ENCODE peak calls at places on chromosome 15, in six cellular contexts. S is mesendoderm, G is pancreas, T is PC-3, V is suprapubic skin, K is tibial nerve. Q is an unnamed sample.

GRCh38 chr15:52523192-52523591 is 5.5 kb downstream of the MYO5A start:
- DNase-seq in S (no peak), G (no peak), T (peak; percentile 58), V (no peak), K (no peak), Q (no peak)

GRCh38 chr15:76439542-76439941 is 103.0 kb downstream of the ISL2 start:
- DNase-seq in S (peak; percentile 67), G (no peak), T (no peak), V (no peak), K (no peak), Q (peak; percentile 44)

GRCh38 chr15:42591238-42591936 is 16.0 kb downstream of the STARD9 start:
- DNase-seq in S (peak; percentile 56), G (no peak), T (peak; percentile 68), V (no peak), K (no peak), Q (peak; percentile 40)

GRCh38 chr15:75712668-75713337 is at the start of gene CSPG4:
- DNase-seq in S (peak; percentile 58), G (no peak), T (peak; percentile 47), V (peak; percentile 73), K (no peak), Q (peak; percentile 95)

GRCh38 chr15:93111451-93111850 is 22.4 kb upstream of the RGMA start:
- DNase-seq in S (no peak), G (no peak), T (peak; percentile 43), V (no peak), K (no peak), Q (no peak)

GRCh38 chr15:33675246-33675645 is 293.1 kb upstream of the CHRM5 start:
- DNase-seq in S (peak; percentile 57), G (no peak), T (peak; percentile 68), V (no peak), K (peak; percentile 15), Q (peak; percentile 52)

GRCh38 chr15:70339551-70340517 is 242.1 kb upstream of the TLE3 start:
- DNase-seq in S (no peak), G (no peak), T (no peak), V (no peak), K (no peak), Q (no peak)

GRCh38 chr15:50265620-50266019 is at the start of gene HDC:
- DNase-seq in S (no peak), G (no peak), T (no peak), V (no peak), K (no peak), Q (peak; percentile 44)

GRCh38 chr15:64466408-64467116 is 6.2 kb downstream of the ZNF609 start:
- DNase-seq in S (peak; percentile 49), G (no peak), T (no peak), V (no peak), K (no peak), Q (peak; percentile 22)

GRCh38 chr15:77627067-77627466 is 5.6 kb downstream of the LINGO1 start:
- DNase-seq in S (no peak), G (no peak), T (no peak), V (no peak), K (no peak), Q (no peak)
- H3K27me3 ChIP-seq in S (peaks cover 6% of the 10 kb centered on the region), G (no peaks in the 10 kb centered on the region), T (peaks cover 17% of the 10 kb centered on the region), V (peaks cover 17% of the 10 kb centered on the region), K (peaks cover 24% of the 10 kb centered on the region), Q (peaks cover 2% of the 10 kb centered on the region)

DNA sequence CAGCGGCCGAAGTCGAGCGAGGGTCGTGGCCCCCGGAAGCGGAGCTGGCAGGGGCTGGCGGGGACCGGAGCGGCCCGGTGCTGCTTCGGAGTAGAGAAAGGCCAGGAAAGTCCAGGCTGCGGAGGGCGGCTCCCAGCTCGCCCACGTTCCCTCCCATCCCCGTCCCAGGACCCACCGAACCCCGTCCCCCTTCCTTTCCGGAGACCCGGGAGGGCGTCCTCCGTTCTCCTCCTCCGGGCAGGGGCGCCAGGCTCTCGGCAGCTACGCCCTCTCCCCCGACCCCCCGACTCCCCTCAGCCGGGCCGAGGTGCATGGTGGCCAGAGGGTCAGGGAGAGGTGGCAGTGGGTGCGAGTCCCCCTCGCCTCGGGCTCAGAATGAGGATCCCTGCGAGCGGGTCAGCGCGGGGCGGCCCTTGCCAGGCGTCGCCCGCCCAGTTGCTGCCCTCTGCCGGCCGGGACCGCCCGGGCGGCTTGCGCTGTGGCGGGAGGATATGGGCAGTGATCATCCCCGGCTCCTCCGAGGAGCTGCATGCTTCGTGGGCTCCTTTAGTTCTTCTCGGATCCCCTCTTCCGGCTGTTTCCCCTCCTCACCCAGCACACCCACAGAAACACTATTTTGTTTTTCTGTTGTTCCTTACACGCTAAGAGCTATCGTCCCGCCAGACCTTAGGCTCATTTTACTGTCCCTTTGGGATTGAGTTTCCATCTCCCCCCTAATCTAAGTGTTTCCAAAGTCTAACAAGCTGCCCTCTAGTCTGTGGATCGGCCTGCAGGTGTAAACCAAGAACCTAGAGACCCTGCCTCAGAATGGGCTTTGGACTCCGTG is 744 bp upstream of the ALDH1A2 start:
- DNase-seq in S (peak; percentile 69), G (peak; percentile 44), T (peak; percentile 60), V (peak; percentile 64), K (peak; percentile 41), Q (peak; percentile 84)
- H3K4me3 ChIP-seq in S (peak overlapping the region; percentile 30), G (peak overlapping the region; percentile 60), T (peak overlapping the region; percentile 42), V (peak overlapping the region; percentile 54), K (peak overlapping the region; percentile 20), Q (peak overlapping the region; percentile 51)

GRCh38 chr15:88902491-88902835 is 7.1 kb upstream of the HAPLN3 start:
- DNase-seq in S (no peak), G (no peak), T (no peak), V (no peak), K (no peak), Q (peak; percentile 7)
- H3K36me3 ChIP-seq in S (peaks cover 4% of the 10 kb centered on the region), G (no peaks in the 10 kb centered on the region), T (no peaks in the 10 kb centered on the region), V (peaks cover 54% of the 10 kb centered on the region), K (no peaks in the 10 kb centered on the region), Q (peaks cover 69% of the 10 kb centered on the region)

GRCh38 chr15:57565326-57565725 is 26.4 kb upstream of the MYZAP start:
- DNase-seq in S (no peak), G (no peak), T (peak; percentile 4), V (no peak), K (no peak), Q (no peak)
- H3K27me3 ChIP-seq in S (no peaks in the 10 kb centered on the region), G (no peaks in the 10 kb centered on the region), T (no peaks in the 10 kb centered on the region), V (no peaks in the 10 kb centered on the region), K (no peaks in the 10 kb centered on the region), Q (no peaks in the 10 kb centered on the region)